ENCODE peak calls at places on chromosomes 12 and 14, in nine cellular contexts. G, N, E, L, C, Z, D, J and V are unnamed samples. For H3K9me3, the result is how much of the 10 kb centered on the place peaks cover.

GRCh38 chr14:93094121-93094918 is 21.4 kb downstream of the ITPK1 start:
- DNase-seq in L (no peak), D (no peak), J (no peak), Z (no peak), C (no peak), E (no peak), G (no peak), N (no peak), V (peak)

GRCh38 chr12:38149395-38150073 is 167.0 kb upstream of the ALG10B start:
- DNase-seq in J (no peak), C (peak), L (no peak), N (no peak), G (no peak), E (no peak), D (no peak), Z (no peak), V (no peak)

GRCh38 chr12:11785722-11786121 is 136.2 kb downstream of the ETV6 start:
- DNase-seq in J (peak), Z (no peak), C (no peak), G (no peak), N (peak), D (peak), L (no peak), E (no peak), V (no peak)

GRCh38 chr12:57875753-57876547 is 29.4 kb upstream of the CTDSP2 start:
- DNase-seq in C (no peak), L (no peak), D (no peak), E (no peak), J (no peak), Z (no peak), N (no peak), G (no peak), V (peak)

GRCh38 chr12:77494306-77494705 is 336.4 kb upstream of the NAV3 start:
- DNase-seq in J (peak), N (no peak), D (no peak), E (no peak), G (no peak), Z (no peak), C (no peak), L (no peak), V (no peak)

GRCh38 chr12:56631790-56632700 is 1.9 kb upstream of the BAZ2A start:
- DNase-seq in G (no peak), C (peak), J (peak), L (peak), E (peak), Z (peak), D (peak), N (peak), V (peak)

GRCh38 chr14:102683399-102684275 is 91.2 kb downstream of the RCOR1 start:
- DNase-seq in J (no peak), L (no peak), E (peak), D (no peak), N (no peak), C (peak), Z (no peak), G (no peak), V (no peak)

GRCh38 chr12:19451196-19451595 is 11.9 kb downstream of the AEBP2 start:
- DNase-seq in N (peak), D (peak), L (no peak), J (no peak), E (no peak), Z (no peak), C (no peak), G (no peak), V (no peak)

GRCh38 chr12:77167801-77168200 is 102.4 kb upstream of the E2F7 start:
- DNase-seq in E (no peak), Z (no peak), D (no peak), C (no peak), J (peak), G (no peak), L (no peak), N (peak), V (no peak)

GRCh38 chr12:96445743-96446655 is 43.4 kb upstream of the CFAP54 start:
- DNase-seq in J (peak), G (no peak), E (no peak), D (peak), C (no peak), L (no peak), Z (peak), N (peak), V (peak)

GRCh38 chr12:51183816-51184215 is 10.9 kb upstream of the TFCP2 start:
- DNase-seq in C (peak), N (peak), E (peak), D (peak), G (no peak), Z (no peak), J (peak), L (no peak), V (peak)

GRCh38 chr12:101891462-101891971 is 14.1 kb downstream of the DRAM1 start:
- DNase-seq in J (peak), E (peak), C (peak), D (peak), L (peak), Z (no peak), G (no peak), N (peak), V (peak)

GRCh38 chr12:93244514-93245077 is 133.1 kb upstream of the NUDT4 start:
- DNase-seq in D (no peak), J (no peak), L (no peak), G (no peak), C (no peak), N (no peak), E (no peak), Z (no peak), V (no peak)

GRCh38 chr12:47817272-47818006 is 2.3 kb downstream of the HDAC7 start:
- DNase-seq in C (no peak), J (no peak), D (no peak), Z (peak), E (no peak), N (no peak), L (no peak), G (no peak), V (peak)

GRCh38 chr12:12450043-12450451 is 93.2 kb downstream of the BORCS5 start:
- DNase-seq in E (no peak), N (peak), J (no peak), L (no peak), G (no peak), D (no peak), C (peak), Z (no peak), V (no peak)

GRCh38 chr12:106428379-106428778 is 70.8 kb downstream of the POLR3B start:
- DNase-seq in C (no peak), D (peak), G (no peak), L (no peak), N (peak), J (peak), Z (no peak), E (peak), V (no peak)

GRCh38 chr14:22748691-22749090 is 17.8 kb upstream of the OXA1L start:
- DNase-seq in G (no peak), C (no peak), D (no peak), J (no peak), N (no peak), Z (peak), L (no peak), E (no peak), V (no peak)

GRCh38 chr14:92532490-92533163 is 19.0 kb downstream of the RIN3 start:
- DNase-seq in G (no peak), D (no peak), L (no peak), J (no peak), Z (no peak), N (no peak), C (peak), E (no peak), V (no peak)

GRCh38 chr12:31322651-31323248 is 3.2 kb downstream of the SINHCAF start:
- DNase-seq in Z (no peak), E (no peak), C (peak), J (peak), G (peak), L (no peak), N (peak), D (peak), V (no peak)
- H3K27ac ChIP-seq in Z (no peak), E (peak), C (peak), J (no peak), G (no peak), L (no peak), N (peak), D (peak), V (no peak)

DNA sequence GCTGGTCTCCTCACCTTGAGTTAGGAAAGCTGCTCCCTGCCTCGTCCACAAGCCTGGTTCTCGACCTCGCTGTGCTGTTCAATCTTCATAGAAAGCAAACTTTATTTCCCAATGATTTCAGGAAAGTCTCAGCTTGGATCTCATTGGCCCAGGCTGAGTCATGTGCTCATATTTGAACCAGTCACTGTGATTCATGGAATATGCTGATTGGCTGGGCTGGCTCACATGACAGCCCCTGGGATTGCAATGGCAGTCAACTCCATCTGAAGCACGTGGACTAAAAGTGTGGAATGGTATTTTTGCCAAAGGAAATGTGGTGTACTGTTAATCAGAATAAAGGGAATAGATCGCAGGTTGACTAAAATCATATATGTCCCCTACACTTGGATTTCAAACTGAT is 396.6 kb downstream of the AACS start:
- DNase-seq in D (no peak), N (no peak), Z (no peak), L (no peak), C (no peak), J (no peak), E (no peak), G (no peak), V (no peak)
- H3K9me3 ChIP-seq in D (under half), N (under half), Z (under half), L (under half), C (under half), J (under half), E (under half), G (under half), V (under half)

GRCh38 chr12:65602191-65602578 is 222.1 kb upstream of the HMGA2 start:
- DNase-seq in L (no peak), G (no peak), Z (no peak), D (no peak), N (peak), C (no peak), E (no peak), J (peak), V (peak)
- H3K27ac ChIP-seq in L (no peak), G (no peak), Z (no peak), D (no peak), N (no peak), C (no peak), E (no peak), J (peak), V (peak)

GRCh38 chr14:88584451-88584850 is 21.6 kb downstream of the ZC3H14 start:
- DNase-seq in J (no peak), E (no peak), D (no peak), L (no peak), C (no peak), Z (no peak), G (no peak), N (no peak), V (no peak)

GRCh38 chr14:88592016-88592415 is 29.2 kb downstream of the ZC3H14 start:
- DNase-seq in L (no peak), G (no peak), D (peak), J (no peak), N (no peak), E (peak), Z (no peak), C (no peak), V (no peak)

GRCh38 chr14:88588081-88588480 is 25.2 kb downstream of the ZC3H14 start:
- DNase-seq in Z (no peak), J (no peak), N (no peak), E (peak), D (no peak), L (no peak), C (no peak), G (no peak), V (no peak)

DNA sequence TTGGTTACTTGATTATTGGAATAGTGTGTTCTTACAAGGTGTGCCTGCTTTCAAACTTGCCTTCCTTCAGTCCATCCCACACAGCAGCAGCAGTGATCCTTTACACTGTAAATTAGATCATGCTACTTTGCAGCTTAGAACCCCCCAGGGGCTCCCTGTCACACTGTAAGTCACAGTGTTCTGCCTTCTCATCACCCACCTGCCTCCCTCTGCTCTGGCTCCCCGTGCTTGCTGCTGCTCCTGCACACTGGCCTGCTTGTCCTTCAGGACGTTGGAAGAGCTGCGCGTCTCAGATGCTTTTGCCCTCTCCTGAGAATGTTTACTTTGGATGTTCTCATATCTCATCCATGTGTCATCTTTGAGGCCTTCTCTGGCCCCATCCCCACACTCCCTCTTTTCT is 27.3 kb downstream of the ZC3H14 start:
- DNase-seq in L (no peak), Z (no peak), J (no peak), G (no peak), N (no peak), C (no peak), E (no peak), D (peak), V (peak)
- H3K9me3 ChIP-seq in L (under half), Z (under half), J (under half), G (under half), N (under half), C (under half), E (under half), D (under half), V (under half)

GRCh38 chr12:21941522-21942376 is 523 bp upstream of the ABCC9 start:
- DNase-seq in N (peak), D (peak), C (peak), G (peak), E (peak), Z (no peak), J (peak), L (peak), V (peak)
- H3K27ac ChIP-seq in N (no peak), D (no peak), C (peak), G (no peak), E (peak), Z (no peak), J (peak), L (peak), V (peak)

GRCh38 chr14:28143340-28143739 is 623.2 kb upstream of the FOXG1 start:
- DNase-seq in E (no peak), N (no peak), C (no peak), J (no peak), D (no peak), L (no peak), Z (no peak), G (peak), V (no peak)
- H3K9me3 ChIP-seq in E (under half), N (under half), C (under half), J (under half), D (under half), L (under half), Z (under half), G (under half), V (under half)

DNA sequence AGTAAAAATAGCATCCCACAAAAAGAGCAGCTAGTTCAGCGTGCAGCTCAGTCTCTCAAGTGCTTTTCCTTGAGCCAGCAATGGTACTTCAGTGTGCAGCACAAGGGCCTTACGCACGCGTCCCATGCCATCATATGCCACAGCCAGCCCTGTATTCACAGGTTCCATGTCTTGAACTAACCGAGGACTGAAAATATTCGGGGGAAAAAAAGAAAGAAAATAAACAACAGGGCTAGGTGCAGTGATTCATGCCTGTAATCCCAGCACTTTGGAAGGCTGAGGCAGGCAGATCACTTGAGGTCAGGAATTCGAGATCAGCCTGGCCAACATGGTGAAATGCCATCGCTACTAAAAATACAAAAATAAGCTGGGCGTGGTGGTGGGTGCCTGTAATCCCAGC is 28.6 kb downstream of the ATG14 start:
- DNase-seq in N (no peak), J (peak), L (peak), C (no peak), G (no peak), E (no peak), D (peak), Z (no peak), V (no peak)
- H3K27ac ChIP-seq in N (peak), J (no peak), L (peak), C (no peak), G (no peak), E (no peak), D (peak), Z (no peak), V (peak)

GRCh38 chr14:104294983-104295680 is 156.7 kb downstream of the KIF26A start:
- DNase-seq in C (no peak), G (no peak), D (no peak), E (no peak), N (no peak), J (no peak), Z (no peak), L (no peak), V (peak)

GRCh38 chr14:104293851-104294627 is 155.7 kb downstream of the KIF26A start:
- DNase-seq in E (no peak), G (no peak), L (no peak), C (peak), J (no peak), N (no peak), D (no peak), Z (peak), V (peak)

GRCh38 chr14:104295681-104296387 is 157.4 kb downstream of the KIF26A start:
- DNase-seq in E (no peak), N (no peak), L (no peak), G (no peak), Z (no peak), C (no peak), D (no peak), J (no peak), V (peak)

GRCh38 chr14:104293231-104293841 is 154.9 kb downstream of the KIF26A start:
- DNase-seq in N (no peak), L (no peak), C (no peak), Z (no peak), D (no peak), J (no peak), E (peak), G (no peak), V (peak)

DNA sequence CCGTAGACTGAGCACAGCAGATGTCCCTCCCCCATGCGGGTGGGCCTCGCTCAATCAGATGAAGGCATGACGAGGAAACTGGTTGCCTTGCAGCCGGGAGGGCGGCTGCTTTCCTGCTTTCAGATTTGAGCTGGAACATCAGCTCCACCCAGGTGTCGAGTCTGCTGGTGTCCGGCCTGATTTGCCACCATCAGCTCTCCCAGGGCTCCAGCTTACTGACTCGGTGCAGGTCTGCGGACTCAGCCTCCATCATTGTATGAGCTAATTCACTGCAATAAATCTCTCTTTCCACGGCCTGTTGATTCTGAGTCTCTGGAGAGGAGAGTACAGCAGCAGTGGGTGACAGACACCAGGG is 156.2 kb downstream of the KIF26A start:
- DNase-seq in C (peak), L (no peak), N (no peak), G (no peak), D (no peak), J (no peak), Z (no peak), E (no peak), V (peak)
- H3K9me3 ChIP-seq in C (under half), L (under half), N (under half), G (under half), D (half or more), J (under half), Z (under half), E (under half), V (under half)